ENCODE peak calls at places on chromosome 13, in four cellular contexts. B is IMR-90, V is A549, F is GM12878. D is an unnamed sample.

GRCh38 chr13:20475927-20476691 is 49.5 kb downstream of the CRYL1 start:
- DNase-seq in B (no peak), V (no peak), F (peak; percentile 65), D (no peak)

GRCh38 chr13:67048793-67049150 is 181.4 kb downstream of the PCDH9 start:
- DNase-seq in B (peak; percentile 82), V (no peak), F (no peak), D (no peak)

GRCh38 chr13:80339841-80340642 is 884 bp downstream of the SPRY2 start:
- DNase-seq in B (peak; percentile 42), V (no peak), F (no peak), D (peak; percentile 60)

GRCh38 chr13:46641274-46642081 is 88.5 kb downstream of the LRCH1 start:
- DNase-seq in B (no peak), V (no peak), F (no peak), D (no peak)

GRCh38 chr13:57948884-57949283 is 317.3 kb downstream of the PCDH17 start:
- DNase-seq in B (no peak), V (no peak), F (no peak), D (no peak)

GRCh38 chr13:112179421-112179820 is 112.5 kb downstream of the SOX1 start:
- DNase-seq in B (no peak), V (no peak), F (no peak), D (no peak)

GRCh38 chr13:99501952-99502310 is 659 bp downstream of the TM9SF2 start:
- DNase-seq in B (peak; percentile 31), V (no peak), F (no peak), D (no peak)

GRCh38 chr13:96650301-96650886 is 343.9 kb downstream of the OXGR1 start:
- DNase-seq in B (no peak), V (no peak), F (peak; percentile 12), D (no peak)

GRCh38 chr13:62119739-62120700 is 704.4 kb upstream of the PCDH20 start:
- DNase-seq in B (peak; percentile 17), V (peak; percentile 1), F (no peak), D (peak; percentile 17)

GRCh38 chr13:32453981-32454380 is 26.1 kb upstream of the N4BP2L1 start:
- DNase-seq in B (peak; percentile 15), V (no peak), F (no peak), D (no peak)

GRCh38 chr13:24746618-24747247 is 17.2 kb upstream of the RNF17 start:
- DNase-seq in B (no peak), V (peak; percentile 17), F (no peak), D (no peak)

GRCh38 chr13:75908137-75908536 is 272.0 kb downstream of the LMO7 start:
- DNase-seq in B (no peak), V (no peak), F (no peak), D (no peak)
- TF ChIP-seq RFX5 in B (no peak), V (no peak), F (no peak), D (no peak)

GRCh38 chr13:36098080-36098479 is 33.1 kb downstream of the DCLK1 start:
- DNase-seq in B (no peak), V (no peak), F (no peak), D (no peak)
- TF ChIP-seq RCOR1 in B (no peak), V (no peak), F (no peak), D (no peak)

GRCh38 chr13:72651196-72651595 is 76.2 kb downstream of the MZT1 start:
- DNase-seq in B (no peak), V (no peak), F (no peak), D (peak; percentile 32)
- TF ChIP-seq RFX5 in B (no peak), V (no peak), F (no peak), D (no peak)

DNA sequence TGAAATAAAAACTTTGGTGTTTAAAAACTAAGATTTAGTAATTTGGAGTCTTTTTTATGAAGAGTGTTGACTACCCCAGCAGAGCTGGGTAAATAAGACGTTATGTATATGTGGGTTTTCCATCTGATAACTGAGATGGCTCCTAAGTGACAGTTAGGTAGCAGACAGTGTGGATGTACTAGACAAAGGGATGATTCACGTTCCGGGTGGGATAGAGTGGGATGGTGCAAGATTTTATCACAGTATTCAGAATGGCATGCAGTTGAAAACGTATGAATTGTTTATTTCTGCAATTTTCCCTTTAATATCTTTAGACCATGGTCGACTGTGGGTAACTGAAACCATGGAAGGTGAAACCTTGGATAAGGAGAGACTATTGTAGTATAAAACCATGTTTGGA is 50.4 kb downstream of the NAA16 start:
- DNase-seq in B (peak; percentile 19), V (no peak), F (no peak), D (no peak)
- TF ChIP-seq RCOR1 in B (no peak), V (no peak), F (no peak), D (no peak)

GRCh38 chr13:101217086-101217485 is 199.2 kb downstream of the NALCN start:
- DNase-seq in B (no peak), V (no peak), F (no peak), D (no peak)

GRCh38 chr13:101209206-101209893 is 207.0 kb downstream of the NALCN start:
- DNase-seq in B (no peak), V (no peak), F (no peak), D (no peak)

GRCh38 chr13:101210774-101211173 is 205.5 kb downstream of the NALCN start:
- DNase-seq in B (no peak), V (no peak), F (no peak), D (no peak)

GRCh38 chr13:101205408-101205807 is 210.9 kb downstream of the NALCN start:
- DNase-seq in B (no peak), V (no peak), F (no peak), D (no peak)

DNA sequence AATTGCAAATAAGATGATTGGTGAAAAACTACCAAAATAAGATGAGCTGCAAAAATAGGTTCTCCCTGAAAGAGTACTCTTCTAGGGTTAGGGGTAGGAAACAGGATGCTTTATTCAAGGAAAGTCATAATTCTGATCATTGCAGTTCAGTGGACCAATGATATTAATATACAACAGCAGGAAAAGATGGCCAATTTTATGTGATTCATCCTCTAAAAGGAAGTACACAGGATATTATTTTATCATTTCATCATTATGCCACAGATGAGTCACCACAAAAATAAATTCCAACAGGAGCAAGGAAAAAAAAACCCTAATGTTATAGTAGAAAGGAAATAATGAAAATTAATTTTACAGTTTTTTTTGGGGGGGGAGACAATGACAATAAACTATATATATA is 205.0 kb downstream of the NALCN start:
- DNase-seq in B (peak; percentile 72), V (peak; percentile 14), F (no peak), D (no peak)
- TF ChIP-seq RFX5 in B (no peak), V (no peak), F (no peak), D (no peak)

DNA sequence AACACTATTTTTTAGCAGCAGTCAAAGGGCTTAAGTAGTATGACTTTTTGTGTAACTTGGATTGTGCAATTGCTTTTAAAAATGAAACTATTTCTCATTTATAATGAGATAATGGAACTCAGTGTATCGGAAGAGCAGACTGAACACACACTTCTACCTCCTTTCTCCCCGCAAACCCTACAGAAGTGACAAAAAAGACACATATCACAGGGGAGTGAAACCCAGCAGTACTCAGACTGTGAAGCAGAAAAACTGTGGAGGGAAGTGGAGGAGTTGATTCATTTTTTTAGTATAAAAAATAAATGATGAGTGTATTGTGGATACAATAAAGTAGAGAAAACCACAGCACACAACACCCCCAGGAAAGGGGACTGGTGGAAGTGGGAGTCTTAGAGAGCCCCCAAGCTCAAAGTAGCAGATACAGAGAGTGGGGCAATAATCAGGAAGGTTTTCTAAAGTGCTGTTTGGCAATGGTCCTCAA is 9.7 kb downstream of the LPAR6 start:
- DNase-seq in B (peak; percentile 18), V (no peak), F (peak; percentile 40), D (no peak)
- TF ChIP-seq RCOR1 in B (no peak), V (no peak), F (no peak), D (no peak)

GRCh38 chr13:113976711-113977684 is 3.1 kb upstream of the C13orf46 start:
- DNase-seq in B (peak; percentile 68), V (peak; percentile 11), F (no peak), D (no peak)
- TF ChIP-seq RFX5 in B (no peak), V (no peak), F (no peak), D (no peak)

GRCh38 chr13:49443327-49443688 is 556 bp downstream of the CAB39L start:
- DNase-seq in B (peak; percentile 35), V (no peak), F (no peak), D (peak; percentile 42)
- TF ChIP-seq RCOR1 in B (no peak), V (no peak), F (no peak), D (no peak)

GRCh38 chr13:52926971-52927370 is 78.5 kb upstream of the PCDH8 start:
- DNase-seq in B (no peak), V (no peak), F (no peak), D (no peak)
- TF ChIP-seq RFX5 in B (no peak), V (no peak), F (no peak), D (no peak)

D was measured in SK-N-SH.